ENCODE peak calls at places on chromosomes 12 and 14, in four cellular contexts. C, Q, Y and J are unnamed samples.

GRCh38 chr14:69501362-69501964 is 16.9 kb downstream of the PLEKHD1 start:
- DNase-seq in C (no peak), Q (no peak), Y (no peak), J (peak)

GRCh38 chr12:121905746-121906145 is 12.6 kb upstream of the CFAP251 start:
- DNase-seq in C (no peak), Q (no peak), Y (no peak), J (no peak)

GRCh38 chr12:91361864-91362263 is 179.2 kb upstream of the DCN start:
- DNase-seq in C (no peak), Q (peak), Y (peak), J (peak)

GRCh38 chr12:116559330-116560080 is at the start of gene MAP1LC3B2:
- DNase-seq in C (peak), Q (peak), Y (no peak), J (peak)

GRCh38 chr12:47507221-47507620 is 198.6 kb downstream of the RPAP3 start:
- DNase-seq in C (no peak), Q (no peak), Y (no peak), J (peak)

GRCh38 chr12:6323340-6323994 is 13.0 kb downstream of the PLEKHG6 start:
- DNase-seq in C (no peak), Q (peak), Y (peak), J (peak)

GRCh38 chr12:8011331-8011730 is 21.2 kb upstream of the FOXJ2 start:
- DNase-seq in C (no peak), Q (no peak), Y (peak), J (no peak)

GRCh38 chr14:37253905-37254304 is 56.2 kb downstream of the MIPOL1 start:
- DNase-seq in C (no peak), Q (no peak), Y (peak), J (peak)

GRCh38 chr12:130737731-130738130 is 21.6 kb upstream of the RIMBP2 start:
- DNase-seq in C (no peak), Q (no peak), Y (no peak), J (no peak)

GRCh38 chr12:60689137-60689536 is 1093.3 kb downstream of the SLC16A7 start:
- DNase-seq in C (no peak), Q (no peak), Y (no peak), J (no peak)

GRCh38 chr12:99810718-99811593 is 163.4 kb downstream of the GARIN6 start:
- DNase-seq in C (no peak), Q (no peak), Y (peak), J (peak)

GRCh38 chr14:95664546-95664945 is 21.7 kb upstream of the TCL1B start:
- DNase-seq in C (no peak), Q (no peak), Y (no peak), J (no peak)

GRCh38 chr14:105055334-105055733 is 9.9 kb downstream of the GPR132 start:
- DNase-seq in C (no peak), Q (no peak), Y (no peak), J (no peak)

GRCh38 chr14:86654558-86655184 is 1124.7 kb downstream of the FLRT2 start:
- DNase-seq in C (peak), Q (peak), Y (no peak), J (peak)

GRCh38 chr12:288687-289086 is 26.1 kb upstream of the SLC6A13 start:
- DNase-seq in C (no peak), Q (no peak), Y (no peak), J (peak)

GRCh38 chr12:29517265-29517664 is 19.8 kb upstream of the OVCH1 start:
- DNase-seq in C (no peak), Q (no peak), Y (no peak), J (no peak)

GRCh38 chr14:56855891-56856461 is 45.7 kb upstream of the OTX2 start:
- DNase-seq in C (no peak), Q (no peak), Y (no peak), J (no peak)

GRCh38 chr14:21063479-21063878 is 5.9 kb downstream of the RNASE8 start:
- DNase-seq in C (no peak), Q (no peak), Y (no peak), J (peak)

GRCh38 chr12:66662729-66663128 is 16.1 kb downstream of the GRIP1 start:
- DNase-seq in C (no peak), Q (no peak), Y (peak), J (peak)

GRCh38 chr12:52006726-52007157 is at the start of gene TAMALIN:
- DNase-seq in C (peak), Q (peak), Y (peak), J (peak)
- H3K4me3 ChIP-seq in C (peak), Q (no peak), Y (peak), J (peak)

GRCh38 chr12:119229205-119229604 is 50.5 kb downstream of the HSPB8 start:
- DNase-seq in C (no peak), Q (peak), Y (no peak), J (no peak)
- TF ChIP-seq CTCF in C (no peak), Q (peak), Y (no peak), J (no peak)

GRCh38 chr12:32893458-32893857 is 3.1 kb downstream of the PKP2 start:
- DNase-seq in C (no peak), Q (no peak), Y (no peak), J (peak)
- H3K4me3 ChIP-seq in C (no peak), Q (no peak), Y (no peak), J (no peak)

DNA sequence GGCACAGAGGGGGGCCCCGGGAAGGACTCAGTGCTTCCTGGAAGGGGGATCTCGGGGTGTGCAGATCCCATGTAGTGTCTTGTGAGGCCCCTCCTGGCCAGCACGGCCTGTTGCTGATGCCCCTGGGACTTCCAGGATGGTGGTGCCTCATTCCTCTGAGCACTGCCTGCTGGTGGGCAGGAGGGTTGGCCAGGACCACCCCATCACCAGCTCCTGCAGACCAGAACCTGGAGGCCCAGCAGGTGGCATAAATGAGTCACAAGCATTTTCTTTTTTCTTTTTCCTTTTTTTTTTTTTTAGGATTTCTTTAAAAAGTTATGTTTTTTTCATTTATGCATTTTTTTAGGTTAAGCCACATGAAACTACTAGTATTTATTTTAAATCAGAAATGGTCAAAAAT is 8.0 kb downstream of the MMP17 start:
- DNase-seq in C (no peak), Q (no peak), Y (peak), J (peak)
- TF ChIP-seq CTCF in C (no peak), Q (peak), Y (peak), J (peak)

GRCh38 chr14:49867831-49868719 is 15.5 kb upstream of the NEMF start:
- DNase-seq in C (peak), Q (peak), Y (peak), J (peak)

GRCh38 chr14:49865431-49865859 is 12.9 kb upstream of the NEMF start:
- DNase-seq in C (peak), Q (peak), Y (peak), J (peak)

GRCh38 chr14:49863483-49864262 is 11.1 kb upstream of the NEMF start:
- DNase-seq in C (no peak), Q (peak), Y (peak), J (peak)

GRCh38 chr14:49870908-49871307 is 18.3 kb upstream of the NEMF start:
- DNase-seq in C (no peak), Q (no peak), Y (no peak), J (no peak)

DNA sequence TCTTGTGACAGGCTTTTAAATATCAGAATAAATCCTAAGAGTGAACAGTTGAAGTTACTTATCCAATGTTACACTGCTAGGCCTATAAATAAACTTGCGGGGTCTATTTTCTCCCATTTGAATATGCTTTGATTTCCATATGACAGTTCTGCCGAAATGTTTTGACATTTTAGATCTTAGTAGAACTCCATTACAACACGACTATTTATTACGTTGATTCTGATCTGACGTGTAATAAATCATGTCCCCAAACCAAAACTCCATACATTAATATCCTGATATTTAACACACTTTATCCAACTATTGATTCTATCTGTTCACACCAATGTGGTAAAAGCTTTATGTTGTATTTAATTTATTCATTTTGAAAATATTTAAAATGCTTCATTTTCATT is 16.1 kb upstream of the NEMF start:
- DNase-seq in C (no peak), Q (no peak), Y (no peak), J (peak)
- H3K4me3 ChIP-seq in C (peak), Q (peak), Y (peak), J (peak)

DNA sequence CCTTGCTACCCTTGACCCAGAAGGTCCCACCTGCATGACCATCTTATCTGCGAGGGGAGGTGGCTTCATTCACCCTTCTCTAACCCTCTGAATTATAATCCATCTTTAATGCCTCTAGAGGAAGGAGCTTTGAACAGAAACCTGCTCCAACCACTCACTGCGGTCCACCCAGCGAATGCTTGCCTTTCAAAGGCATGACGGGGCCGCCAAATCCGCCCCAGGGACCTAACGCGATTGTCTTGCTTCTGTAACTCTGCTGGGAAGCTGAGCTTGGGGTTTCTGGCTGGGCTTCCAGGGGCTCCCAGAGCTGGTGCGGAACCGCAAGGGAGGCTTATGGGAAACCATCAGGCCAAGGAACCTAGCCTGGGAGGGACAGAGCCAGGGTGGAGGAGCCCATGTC is 231.1 kb upstream of the LHX5 start:
- DNase-seq in C (no peak), Q (no peak), Y (no peak), J (no peak)
- TF ChIP-seq CTCF in C (no peak), Q (no peak), Y (no peak), J (no peak)

DNA sequence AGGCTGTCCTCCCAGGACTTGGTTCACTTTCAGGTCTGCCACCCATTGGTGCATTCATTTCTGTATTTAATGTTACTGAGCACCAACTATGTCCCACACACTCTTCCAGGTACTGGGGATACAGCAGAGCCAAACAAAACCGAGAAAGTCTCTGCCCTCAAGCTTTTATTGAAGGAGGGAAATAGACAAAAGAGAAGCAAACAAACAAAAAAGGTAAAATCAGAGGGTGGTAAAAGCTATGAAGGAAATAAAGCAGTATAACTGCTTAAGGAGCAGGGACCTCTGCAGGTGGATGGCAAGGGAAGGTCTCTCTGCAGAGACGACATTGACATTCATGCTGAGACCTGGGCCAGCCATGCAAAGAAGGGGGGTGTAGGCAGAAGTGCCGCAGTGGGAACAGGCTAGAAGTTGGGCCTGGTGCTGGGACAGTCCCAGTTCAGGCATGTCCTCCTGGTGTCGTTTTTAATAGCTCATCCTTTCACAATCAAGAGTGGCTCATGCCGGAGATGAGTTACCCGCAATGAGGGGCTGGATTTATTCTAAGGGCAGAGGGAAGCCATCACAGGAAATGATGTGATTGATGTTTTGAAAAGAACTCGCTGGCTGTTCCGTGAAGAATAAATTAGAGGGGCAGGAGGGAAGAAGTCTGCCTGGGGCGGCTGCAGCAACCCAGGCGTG is 72.8 kb downstream of the IRF2BPL start:
- DNase-seq in C (peak), Q (no peak), Y (no peak), J (no peak)
- H3K4me3 ChIP-seq in C (peak), Q (peak), Y (no peak), J (no peak)

DNA sequence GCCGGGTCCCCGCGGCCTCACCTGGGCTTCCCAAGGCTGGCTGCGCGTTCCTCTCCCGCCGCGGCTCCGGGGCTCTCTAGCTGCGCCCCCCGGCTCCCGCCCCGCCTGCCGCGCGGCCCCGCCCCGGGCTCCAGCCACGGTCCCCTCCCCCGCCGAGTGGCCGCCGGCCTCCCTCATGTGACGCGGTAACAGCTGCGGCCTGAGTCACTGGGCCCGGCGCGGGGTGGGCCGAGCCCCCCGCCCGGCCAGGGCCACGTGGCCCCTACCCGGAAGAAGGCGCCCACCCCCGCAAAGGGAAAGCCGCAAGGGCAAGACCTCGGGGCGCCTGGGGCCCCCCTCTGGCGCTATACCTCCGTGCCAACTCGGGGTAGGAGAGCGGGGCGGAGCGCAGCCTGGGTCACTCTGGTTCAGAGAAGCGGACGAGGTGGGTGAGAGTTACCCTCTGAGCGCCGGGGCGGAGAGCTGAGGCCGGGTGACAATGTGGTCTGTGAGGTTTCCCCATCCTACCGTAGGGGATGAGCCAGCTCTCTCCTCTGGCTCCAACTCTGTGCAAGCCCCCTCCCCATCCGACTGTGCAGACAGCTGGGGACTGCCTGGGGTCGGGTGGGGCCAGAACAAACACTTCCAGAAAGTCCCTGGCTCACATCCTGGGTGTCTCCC is at the start of gene CD63:
- DNase-seq in C (peak), Q (peak), Y (peak), J (peak)
- TF ChIP-seq CTCF in C (no peak), Q (no peak), Y (no peak), J (no peak)

GRCh38 chr14:34018564-34019244 is 67.8 kb upstream of the EGLN3 start:
- DNase-seq in C (peak), Q (no peak), Y (no peak), J (peak)
- H3K4me3 ChIP-seq in C (peak), Q (no peak), Y (no peak), J (peak)